ENCODE peak calls at places on chromosome 5, in five cellular contexts. One of them, this sample, is unnamed.

GRCh38 chr5:146565764-146566163 is 49.8 kb upstream of the GPR151 start:
- DNase-seq in NCI-H460: peak; percentile 75
- DNase-seq in HFFc6: peak; percentile 73
- DNase-seq in Kasumi-1: peak; percentile 68
- DNase-seq in progenitor cell of endocrine pancreas: peak; percentile 13
- DNase-seq in this sample: peak; percentile 23

GRCh38 chr5:3622961-3623360 is 27.3 kb downstream of the IRX1 start:
- DNase-seq in NCI-H460: no peak
- DNase-seq in progenitor cell of endocrine pancreas: no peak
- DNase-seq in Kasumi-1: no peak
- DNase-seq in HFFc6: no peak
- DNase-seq in this sample: no peak

GRCh38 chr5:126526493-126526892 is 68.5 kb downstream of the ALDH7A1 start:
- DNase-seq in progenitor cell of endocrine pancreas: no peak
- DNase-seq in Kasumi-1: no peak
- DNase-seq in NCI-H460: no peak
- DNase-seq in HFFc6: no peak
- DNase-seq in this sample: no peak

GRCh38 chr5:179143446-179143845 is 83.3 kb downstream of the ZNF354C start:
- DNase-seq in HFFc6: no peak
- DNase-seq in progenitor cell of endocrine pancreas: no peak
- DNase-seq in NCI-H460: no peak
- DNase-seq in Kasumi-1: no peak
- DNase-seq in this sample: no peak

GRCh38 chr5:123283537-123283936 is 139.7 kb downstream of the CEP120 start:
- DNase-seq in HFFc6: no peak
- DNase-seq in Kasumi-1: no peak
- DNase-seq in progenitor cell of endocrine pancreas: no peak
- DNase-seq in NCI-H460: no peak
- DNase-seq in this sample: no peak

GRCh38 chr5:42242210-42242609 is 181.0 kb upstream of the GHR start:
- DNase-seq in progenitor cell of endocrine pancreas: no peak
- DNase-seq in HFFc6: no peak
- DNase-seq in NCI-H460: no peak
- DNase-seq in Kasumi-1: no peak
- DNase-seq in this sample: no peak

GRCh38 chr5:94968507-94969095 is 316.3 kb downstream of the MCTP1 start:
- DNase-seq in HFFc6: peak; percentile 74
- DNase-seq in Kasumi-1: peak; percentile 86
- DNase-seq in NCI-H460: peak; percentile 76
- DNase-seq in progenitor cell of endocrine pancreas: no peak
- DNase-seq in this sample: no peak

GRCh38 chr5:56585973-56586740 is 229.2 kb upstream of the MAP3K1 start:
- DNase-seq in HFFc6: no peak
- DNase-seq in NCI-H460: no peak
- DNase-seq in Kasumi-1: no peak
- DNase-seq in progenitor cell of endocrine pancreas: no peak
- DNase-seq in this sample: no peak

GRCh38 chr5:80711938-80712337 is 57.2 kb upstream of the DHFR start:
- DNase-seq in Kasumi-1: peak; percentile 13
- DNase-seq in progenitor cell of endocrine pancreas: no peak
- DNase-seq in HFFc6: peak; percentile 12
- DNase-seq in NCI-H460: peak; percentile 28
- DNase-seq in this sample: no peak

GRCh38 chr5:136251502-136251901 is 58.5 kb upstream of the SMIM32 start:
- DNase-seq in progenitor cell of endocrine pancreas: no peak
- DNase-seq in NCI-H460: no peak
- DNase-seq in HFFc6: no peak
- DNase-seq in Kasumi-1: no peak
- DNase-seq in this sample: no peak

GRCh38 chr5:73338201-73339126 is 110.1 kb downstream of the FOXD1 start:
- DNase-seq in NCI-H460: peak; percentile 9
- DNase-seq in progenitor cell of endocrine pancreas: no peak
- DNase-seq in HFFc6: peak; percentile 26
- DNase-seq in Kasumi-1: no peak
- DNase-seq in this sample: no peak

This sample was measured in omental fat pad.